ENCODE peak calls at places on chromosomes 5 and 9, in seven cellular contexts. P is fibroblast of lung, G is MCF 10A, O is NCI-H1092 treated with DMSO at 0.1 percent for 48 hours, T is HCT116, W is caudate nucleus, F is C1 segment of cervical spinal cord. A is an unnamed sample.

GRCh38 chr9:95512751-95513120 is 4.0 kb downstream of the PTCH1 start:
- DNase-seq in P (no peak), G (no peak), O (no peak), T (no peak), W (no peak), F (no peak), A (no peak)

GRCh38 chr9:81394816-81395215 is 294.5 kb downstream of the TLE1 start:
- DNase-seq in P (no peak), G (no peak), O (peak; percentile 69), T (no peak), W (no peak), F (no peak), A (no peak)

GRCh38 chr9:121703014-121703734 is 51.7 kb downstream of the DAB2IP start:
- DNase-seq in P (no peak), G (no peak), O (no peak), T (no peak), W (no peak), F (no peak), A (no peak)

GRCh38 chr9:133280387-133280786 is 5.4 kb upstream of the ABO start:
- DNase-seq in P (no peak), G (no peak), O (no peak), T (no peak), W (no peak), F (no peak), A (no peak)

GRCh38 chr5:16930487-16930886 is 5.6 kb downstream of the MYO10 start:
- DNase-seq in P (no peak), G (no peak), O (no peak), T (no peak), W (no peak), F (no peak), A (no peak)

GRCh38 chr9:91978739-91979414 is 28.8 kb upstream of the ROR2 start:
- DNase-seq in P (peak; percentile 92), G (peak; percentile 63), O (peak; percentile 7), T (peak; percentile 26), W (no peak), F (no peak), A (peak; percentile 71)

GRCh38 chr9:13088734-13089427 is 190.6 kb downstream of the MPDZ start:
- DNase-seq in P (peak; percentile 51), G (peak; percentile 68), O (peak; percentile 95), T (peak; percentile 41), W (no peak), F (peak; percentile 6), A (peak; percentile 53)

GRCh38 chr9:133969681-133970580 is 22.2 kb downstream of the VAV2 start:
- DNase-seq in P (no peak), G (no peak), O (no peak), T (no peak), W (no peak), F (no peak), A (no peak)

GRCh38 chr5:140362875-140363630 is 3.1 kb downstream of the SLC4A9 start:
- DNase-seq in P (peak; percentile 34), G (peak; percentile 86), O (peak; percentile 20), T (peak; percentile 65), W (peak; percentile 63), F (peak; percentile 76), A (peak; percentile 79)

GRCh38 chr9:98647236-98647635 is 61.5 kb downstream of the GABBR2 start:
- DNase-seq in P (no peak), G (no peak), O (no peak), T (no peak), W (no peak), F (no peak), A (no peak)

GRCh38 chr9:129285979-129286772 is 108.1 kb upstream of the IER5L start:
- DNase-seq in P (no peak), G (no peak), O (no peak), T (no peak), W (no peak), F (no peak), A (no peak)

GRCh38 chr5:180366303-180366702 is 13.2 kb upstream of the GFPT2 start:
- DNase-seq in P (peak; percentile 17), G (no peak), O (no peak), T (no peak), W (peak; percentile 55), F (peak; percentile 73), A (no peak)

GRCh38 chr9:5587024-5587423 is 41.9 kb upstream of the RIC1 start:
- DNase-seq in P (peak; percentile 80), G (no peak), O (no peak), T (no peak), W (no peak), F (no peak), A (no peak)

GRCh38 chr5:142179776-142180387 is 71.3 kb downstream of the NDFIP1 start:
- DNase-seq in P (no peak), G (no peak), O (no peak), T (no peak), W (no peak), F (no peak), A (peak; percentile 38)

GRCh38 chr5:143537056-143537455 is 133.6 kb upstream of the NR3C1 start:
- DNase-seq in P (no peak), G (no peak), O (no peak), T (no peak), W (no peak), F (no peak), A (no peak)

GRCh38 chr9:69130456-69131441 is 43.3 kb upstream of the TJP2 start:
- DNase-seq in P (peak; percentile 96), G (peak; percentile 79), O (no peak), T (no peak), W (no peak), F (no peak), A (peak; percentile 43)

GRCh38 chr5:103706939-103707682 is 144.5 kb upstream of the NUDT12 start:
- DNase-seq in P (peak; percentile 3), G (no peak), O (no peak), T (no peak), W (no peak), F (no peak), A (no peak)

GRCh38 chr9:109401169-109401989 is 80.5 kb upstream of the EPB41L4B start:
- DNase-seq in P (peak; percentile 37), G (peak; percentile 77), O (peak; percentile 44), T (peak; percentile 49), W (no peak), F (peak; percentile 4), A (peak; percentile 68)

GRCh38 chr5:98964621-98965020 is 35.8 kb upstream of the CHD1 start:
- DNase-seq in P (no peak), G (no peak), O (no peak), T (no peak), W (no peak), F (no peak), A (no peak)

GRCh38 chr5:20331826-20332225 is 343.8 kb upstream of the CDH18 start:
- DNase-seq in P (no peak), G (no peak), O (no peak), T (no peak), W (no peak), F (no peak), A (no peak)

GRCh38 chr5:14256026-14256690 is 113.0 kb downstream of the TRIO start:
- DNase-seq in P (no peak), G (no peak), O (no peak), T (no peak), W (no peak), F (no peak), A (no peak)

GRCh38 chr9:83477571-83477970 is 60.6 kb downstream of the FRMD3 start:
- DNase-seq in P (peak; percentile 31), G (peak; percentile 7), O (no peak), T (no peak), W (no peak), F (no peak), A (no peak)

GRCh38 chr9:132410642-132411041 is 631 bp downstream of the CFAP77 start:
- DNase-seq in P (no peak), G (no peak), O (no peak), T (no peak), W (no peak), F (no peak), A (no peak)

GRCh38 chr5:122356868-122357267 is 44.8 kb downstream of the SNCAIP start:
- DNase-seq in P (no peak), G (no peak), O (no peak), T (no peak), W (no peak), F (no peak), A (no peak)

GRCh38 chr5:176912115-176912514 is 13.0 kb upstream of the HK3 start:
- DNase-seq in P (no peak), G (no peak), O (no peak), T (no peak), W (no peak), F (no peak), A (no peak)

GRCh38 chr5:115375922-115376321 is 79.5 kb upstream of the CCDC112 start:
- DNase-seq in P (no peak), G (no peak), O (no peak), T (no peak), W (no peak), F (no peak), A (no peak)

GRCh38 chr9:130912932-130913598 is 16.5 kb upstream of the QRFP start:
- DNase-seq in P (peak; percentile 79), G (no peak), O (no peak), T (no peak), W (peak; percentile 68), F (no peak), A (peak; percentile 91)

GRCh38 chr5:159768243-159768642 is 148.0 kb upstream of the ADRA1B start:
- DNase-seq in P (no peak), G (no peak), O (no peak), T (no peak), W (no peak), F (no peak), A (no peak)

GRCh38 chr9:136511670-136512592 is 29.1 kb upstream of the SEC16A start:
- DNase-seq in P (no peak), G (no peak), O (no peak), T (no peak), W (peak; percentile 88), F (peak; percentile 80), A (no peak)

GRCh38 chr9:132639322-132639721 is 30.5 kb downstream of the DDX31 start:
- DNase-seq in P (no peak), G (no peak), O (peak; percentile 65), T (no peak), W (no peak), F (no peak), A (no peak)

GRCh38 chr5:181259974-181260719 is 796 bp downstream of the TRIM52 start:
- DNase-seq in P (no peak), G (peak; percentile 32), O (no peak), T (no peak), W (no peak), F (no peak), A (no peak)

GRCh38 chr5:153755913-153756500 is 265.5 kb downstream of the GRIA1 start:
- DNase-seq in P (no peak), G (no peak), O (no peak), T (no peak), W (no peak), F (no peak), A (no peak)

GRCh38 chr5:39503148-39503547 is 78.4 kb upstream of the DAB2 start:
- DNase-seq in P (peak; percentile 48), G (peak; percentile 17), O (no peak), T (no peak), W (no peak), F (no peak), A (no peak)

GRCh38 chr5:137096149-137097103 is 402.7 kb downstream of the SPOCK1 start:
- DNase-seq in P (peak; percentile 85), G (peak; percentile 47), O (no peak), T (no peak), W (no peak), F (no peak), A (peak; percentile 49)

GRCh38 chr5:65032250-65032649 is 263.5 kb downstream of the CWC27 start:
- DNase-seq in P (peak; percentile 96), G (peak; percentile 77), O (no peak), T (no peak), W (no peak), F (no peak), A (no peak)

A was measured in RWPE1.